ENCODE peak calls at places on chromosomes 2 and 18, in six cellular contexts. L is CD4-positive, CD25-positive, alpha-beta regulatory T cell; I is HFF-Myc; M is HCT116; E is GM23248; X is esophagus muscularis mucosa. Q is an unnamed sample.
A peak's percentile ranks its signal among the peaks of the same experiment; 100 is the strongest.

GRCh38 chr18:12397793-12398192 is 9.9 kb upstream of the PRELID3A start:
- DNase-seq in L (no peak), I (no peak), M (no peak), E (no peak), X (no peak), Q (no peak)

GRCh38 chr18:78677483-78678317 is 301.9 kb upstream of the SALL3 start:
- DNase-seq in L (no peak), I (no peak), M (no peak), E (no peak), X (no peak), Q (no peak)

GRCh38 chr2:227939271-227940027 is 68.0 kb downstream of the DAW1 start:
- DNase-seq in L (peak; percentile 6), I (peak; percentile 14), M (peak; percentile 60), E (peak; percentile 39), X (no peak), Q (peak; percentile 59)

GRCh38 chr2:35428548-35428947 is 927.0 kb upstream of the CRIM1 start:
- DNase-seq in L (peak; percentile 9), I (no peak), M (no peak), E (peak; percentile 20), X (no peak), Q (peak; percentile 5)

GRCh38 chr2:15748736-15749323 is 157.2 kb downstream of the DDX1 start:
- DNase-seq in L (peak; percentile 13), I (no peak), M (peak; percentile 55), E (no peak), X (no peak), Q (peak; percentile 90)

GRCh38 chr2:55014962-55015939 is 35.0 kb downstream of the RTN4 start:
- DNase-seq in L (peak; percentile 53), I (peak; percentile 61), M (peak; percentile 54), E (peak; percentile 88), X (no peak), Q (no peak)

GRCh38 chr18:34223164-34223892 is 1.4 kb downstream of the NOL4 start:
- DNase-seq in L (no peak), I (no peak), M (no peak), E (peak; percentile 9), X (no peak), Q (peak; percentile 57)

GRCh38 chr18:3466051-3466450 is 16.1 kb downstream of the TGIF1 start:
- DNase-seq in L (no peak), I (peak; percentile 65), M (no peak), E (peak; percentile 92), X (peak; percentile 26), Q (peak; percentile 33)

GRCh38 chr2:32372519-32373182 is 15.8 kb downstream of the BIRC6 start:
- DNase-seq in L (no peak), I (no peak), M (no peak), E (no peak), X (no peak), Q (no peak)

GRCh38 chr2:131105950-131106801 is 1.0 kb downstream of the PLEKHB2 start:
- DNase-seq in L (peak; percentile 39), I (no peak), M (no peak), E (peak; percentile 84), X (no peak), Q (peak; percentile 44)

GRCh38 chr2:49973917-49974368 is 819.6 kb upstream of the FSHR start:
- DNase-seq in L (peak; percentile 70), I (no peak), M (no peak), E (peak; percentile 29), X (no peak), Q (peak; percentile 16)

GRCh38 chr18:10536270-10536669 is 10.4 kb downstream of the NAPG start:
- DNase-seq in L (peak; percentile 17), I (no peak), M (no peak), E (no peak), X (no peak), Q (no peak)

GRCh38 chr2:120308038-120308910 is 37.7 kb upstream of the INHBB start:
- DNase-seq in L (no peak), I (no peak), M (no peak), E (peak; percentile 49), X (no peak), Q (peak; percentile 62)

GRCh38 chr2:128410035-128410757 is 91.5 kb upstream of the HS6ST1 start:
- DNase-seq in L (no peak), I (no peak), M (no peak), E (no peak), X (peak; percentile 62), Q (no peak)

GRCh38 chr2:200795044-200795443 is 16.7 kb upstream of the BZW1 start:
- DNase-seq in L (no peak), I (no peak), M (no peak), E (peak; percentile 34), X (no peak), Q (peak; percentile 44)

GRCh38 chr2:145860083-145860482 is 1340.2 kb upstream of the ZEB2 start:
- DNase-seq in L (no peak), I (no peak), M (no peak), E (no peak), X (no peak), Q (no peak)

GRCh38 chr18:32383040-32383819 is 87.5 kb downstream of the GAREM1 start:
- DNase-seq in L (no peak), I (peak; percentile 42), M (peak; percentile 69), E (peak; percentile 85), X (no peak), Q (no peak)

GRCh38 chr2:9191044-9191481 is 15.5 kb upstream of the ASAP2 start:
- DNase-seq in L (no peak), I (no peak), M (no peak), E (peak; percentile 99), X (no peak), Q (peak; percentile 75)

GRCh38 chr2:113203901-113204519 is 30.2 kb downstream of the PSD4 start:
- DNase-seq in L (peak; percentile 84), I (peak; percentile 63), M (peak; percentile 72), E (peak; percentile 75), X (no peak), Q (peak; percentile 91)

GRCh38 chr18:7147399-7147798 is 29.8 kb upstream of the LAMA1 start:
- DNase-seq in L (no peak), I (no peak), M (no peak), E (no peak), X (no peak), Q (no peak)

GRCh38 chr18:45935591-45936335 is 31.4 kb downstream of the EPG5 start:
- DNase-seq in L (no peak), I (no peak), M (no peak), E (peak; percentile 65), X (peak; percentile 47), Q (no peak)

GRCh38 chr2:77008925-77009706 is 513.1 kb downstream of the LRRTM4 start:
- DNase-seq in L (no peak), I (no peak), M (no peak), E (peak; percentile 3), X (no peak), Q (no peak)

GRCh38 chr2:19787134-19787533 is 114.6 kb downstream of the TTC32 start:
- DNase-seq in L (no peak), I (no peak), M (no peak), E (no peak), X (no peak), Q (peak; percentile 41)

GRCh38 chr18:11666831-11667230 is 22.2 kb upstream of the GNAL start:
- DNase-seq in L (no peak), I (no peak), M (no peak), E (no peak), X (no peak), Q (no peak)

GRCh38 chr2:25062461-25062860 is 20.6 kb downstream of the EFR3B start:
- DNase-seq in L (no peak), I (no peak), M (no peak), E (no peak), X (no peak), Q (no peak)

GRCh38 chr2:132797551-132797950 is 127.5 kb upstream of the LYPD1 start:
- DNase-seq in L (no peak), I (no peak), M (no peak), E (peak; percentile 73), X (no peak), Q (no peak)

DNA sequence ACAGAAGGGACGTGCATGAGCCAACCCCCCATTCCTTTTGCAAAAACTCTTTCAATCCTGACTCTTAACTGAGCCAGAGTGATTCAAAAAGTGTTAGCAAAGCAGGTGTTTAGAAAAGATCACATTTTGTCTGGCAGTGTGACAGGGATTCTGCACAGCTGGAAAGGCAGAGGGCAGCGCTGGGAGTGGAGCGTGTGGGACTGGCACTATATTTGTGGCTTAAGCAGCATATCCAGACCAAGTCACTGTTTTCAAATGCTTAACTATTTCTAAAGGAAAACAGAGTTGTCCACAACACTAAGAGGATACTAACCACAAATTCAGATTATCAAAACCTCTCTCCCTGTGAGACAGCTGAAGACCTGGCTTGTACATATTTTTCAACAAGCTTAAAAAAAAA is 19.0 kb downstream of the CABYR start:
- DNase-seq in L (no peak), I (no peak), M (no peak), E (no peak), X (no peak), Q (no peak)
- H3K4me3 ChIP-seq in L (no peak overlapping the region), I (no peak overlapping the region), M (no peak overlapping the region), E (no peak overlapping the region), X (no peak overlapping the region), Q (no peak overlapping the region)

DNA sequence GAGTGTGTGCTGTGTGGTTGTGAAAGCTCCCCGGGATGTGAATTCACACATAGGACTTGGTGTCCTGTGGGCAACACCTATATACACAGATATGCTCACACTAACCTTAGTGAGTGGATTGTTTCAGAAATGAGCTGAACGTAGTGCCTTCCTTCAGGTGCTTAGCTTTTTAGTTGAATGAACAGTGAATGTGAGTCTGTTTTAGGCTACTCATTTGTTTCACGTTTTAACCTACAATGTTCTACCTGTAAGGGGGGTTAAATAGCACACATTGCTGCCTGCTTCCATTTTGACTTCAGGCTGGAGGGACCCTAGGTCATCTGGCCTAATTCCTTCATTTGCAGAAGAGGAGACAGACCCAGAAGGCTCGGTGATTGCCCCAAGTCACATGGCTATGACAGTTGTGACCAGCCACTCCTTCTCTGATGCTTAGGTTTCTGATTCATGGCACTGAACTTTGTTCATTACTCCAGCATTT is 1.0 kb downstream of the PLEK start:
- DNase-seq in L (no peak), I (no peak), M (no peak), E (no peak), X (no peak), Q (no peak)
- H3K4me3 ChIP-seq in L (no peak overlapping the region), I (no peak overlapping the region), M (no peak overlapping the region), E (no peak overlapping the region), X (peak overlapping the region; percentile 50), Q (no peak overlapping the region)

DNA sequence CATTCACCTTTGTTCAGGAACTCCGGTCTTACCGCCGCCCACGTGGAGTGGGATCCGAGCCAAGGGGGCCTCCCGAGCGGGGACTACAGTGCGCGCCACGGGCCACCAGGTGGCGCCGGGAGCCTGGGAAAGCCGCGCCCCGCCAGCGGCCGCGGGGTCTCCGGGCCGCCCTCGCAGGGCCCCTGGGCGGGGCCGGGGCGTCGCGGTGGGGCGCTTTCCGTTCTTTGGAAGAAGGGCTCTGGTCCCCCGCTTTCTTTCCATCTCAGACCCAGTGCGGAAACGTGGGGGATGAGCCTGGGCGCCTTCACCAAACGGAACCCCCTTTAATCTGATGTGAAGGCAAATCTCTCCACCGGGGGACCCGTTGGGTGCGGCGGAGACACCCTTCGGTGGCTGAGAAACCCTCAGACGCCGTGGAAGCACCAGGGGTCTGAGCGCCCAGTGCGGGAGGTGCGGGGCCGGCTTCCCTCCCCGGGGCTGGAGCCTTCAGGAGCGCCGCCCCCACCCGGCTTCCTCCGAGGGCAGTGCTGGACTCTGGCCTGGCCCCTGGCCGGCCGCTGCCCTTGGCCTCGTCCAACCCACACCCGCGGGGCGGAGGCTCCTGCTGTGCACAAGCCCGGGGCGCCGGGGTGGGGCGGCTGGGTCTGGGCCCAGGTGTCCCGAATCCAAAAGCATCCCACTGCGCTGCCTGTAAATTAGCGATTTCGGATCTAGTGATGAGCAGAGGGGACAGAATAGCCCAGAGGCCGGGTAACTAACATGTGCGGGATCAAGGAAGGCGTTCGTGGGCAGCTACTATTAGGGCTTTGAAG is 44.6 kb downstream of the GORASP2 start:
- DNase-seq in L (peak; percentile 78), I (peak; percentile 50), M (peak; percentile 62), E (peak; percentile 91), X (peak; percentile 94), Q (peak; percentile 99)
- H3K4me3 ChIP-seq in L (peak overlapping the region; percentile 41), I (peak overlapping the region; percentile 56), M (peak overlapping the region; percentile 62), E (peak overlapping the region; percentile 87), X (peak overlapping the region; percentile 90), Q (peak overlapping the region; percentile 56)

GRCh38 chr18:50282521-50283335 is 1.4 kb upstream of the MBD1 start:
- DNase-seq in L (no peak), I (no peak), M (no peak), E (no peak), X (no peak), Q (no peak)
- H3K4me3 ChIP-seq in L (no peak overlapping the region), I (peak overlapping the region; percentile 94), M (no peak overlapping the region), E (no peak overlapping the region), X (peak overlapping the region; percentile 94), Q (no peak overlapping the region)